ENCODE peak calls at places on chromosome 14, in six cellular contexts. X is anterior cingulate cortex, J is right cardiac atrium, Z is iPS-NIHi11, Y is epithelial cell of proximal tubule, C is NCI-H1417. U is an unnamed sample.
A peak's percentile ranks its signal among the peaks of the same experiment; 100 is the strongest.

GRCh38 chr14:105059035-105059916 is 6.0 kb downstream of the GPR132 start:
- DNase-seq in C (no peak), Z (peak; percentile 78), X (no peak), Y (no peak), J (peak; percentile 73), U (no peak)

GRCh38 chr14:56490379-56490778 is 89.2 kb upstream of the TMEM260 start:
- DNase-seq in X (no peak), C (peak; percentile 72), Z (no peak), Y (peak; percentile 6), J (no peak), U (peak; percentile 9)

GRCh38 chr14:64113279-64113678 is 180.9 kb downstream of the ESR2 start:
- DNase-seq in J (peak; percentile 40), Z (peak; percentile 41), C (no peak), Y (no peak), X (no peak), U (no peak)

GRCh38 chr14:101502761-101503392 is 58.4 kb upstream of the DIO3 start:
- DNase-seq in X (no peak), C (no peak), Y (no peak), Z (no peak), J (peak; percentile 33), U (no peak)

GRCh38 chr14:29724991-29725390 is 202.7 kb downstream of the PRKD1 start:
- DNase-seq in Y (peak; percentile 33), C (no peak), Z (peak; percentile 42), J (no peak), X (no peak), U (no peak)

GRCh38 chr14:93003945-93004698 is 81.2 kb downstream of the CHGA start:
- DNase-seq in Z (no peak), X (no peak), J (peak; percentile 46), C (no peak), Y (no peak), U (no peak)

GRCh38 chr14:60565211-60565610 is 56.3 kb downstream of the SIX6 start:
- DNase-seq in C (peak; percentile 74), X (no peak), Y (peak; percentile 81), Z (peak; percentile 13), J (no peak), U (peak; percentile 23)

GRCh38 chr14:31978423-31978822 is 98.7 kb upstream of the ARHGAP5 start:
- DNase-seq in J (no peak), C (no peak), X (no peak), Z (no peak), Y (no peak), U (no peak)

GRCh38 chr14:51398898-51399297 is 158.9 kb downstream of the TMX1 start:
- DNase-seq in J (no peak), Z (no peak), X (no peak), Y (peak; percentile 53), C (no peak), U (peak; percentile 88)

GRCh38 chr14:35438910-35439713 is 34.6 kb upstream of the NFKBIA start:
- DNase-seq in J (no peak), C (no peak), Z (peak; percentile 45), X (no peak), Y (no peak), U (no peak)

GRCh38 chr14:90061849-90062794 is at the start of gene KCNK13:
- DNase-seq in C (no peak), J (peak; percentile 60), Z (peak; percentile 72), X (no peak), Y (no peak), U (no peak)

GRCh38 chr14:73238262-73238852 is 1.1 kb downstream of the PAPLN start:
- DNase-seq in Z (no peak), C (no peak), Y (no peak), J (no peak), X (no peak), U (no peak)

GRCh38 chr14:57575482-57575881 is 81.8 kb upstream of the CCDC198 start:
- DNase-seq in X (no peak), Y (no peak), J (no peak), Z (no peak), C (peak; percentile 59), U (no peak)

GRCh38 chr14:76924363-76925151 is 98.3 kb downstream of the LRRC74A start:
- DNase-seq in C (peak; percentile 93), Z (peak; percentile 84), J (no peak), Y (no peak), X (peak; percentile 36), U (no peak)

GRCh38 chr14:103177376-103177775 is 54.1 kb downstream of the TNFAIP2 start:
- DNase-seq in C (no peak), J (no peak), X (no peak), Y (no peak), Z (no peak), U (no peak)

GRCh38 chr14:86790408-86791364 is 1202.3 kb downstream of the GALC start:
- DNase-seq in C (no peak), Z (no peak), X (no peak), J (no peak), Y (no peak), U (no peak)

GRCh38 chr14:64234877-64235651 is 59.1 kb downstream of the ESR2 start:
- DNase-seq in Z (no peak), X (no peak), J (peak; percentile 51), C (peak; percentile 69), Y (peak; percentile 20), U (no peak)

GRCh38 chr14:100677152-100677924 is 49.4 kb upstream of the DLK1 start:
- DNase-seq in X (no peak), Z (peak; percentile 62), C (no peak), J (peak; percentile 75), Y (no peak), U (no peak)

GRCh38 chr14:82759691-82760090 is 1226.0 kb upstream of the SEL1L start:
- DNase-seq in C (no peak), X (no peak), Y (no peak), Z (no peak), J (no peak), U (no peak)

GRCh38 chr14:44657153-44657552 is 150.1 kb upstream of the FSCB start:
- DNase-seq in Z (no peak), Y (no peak), X (no peak), J (no peak), C (no peak), U (no peak)

GRCh38 chr14:22463763-22464173 is 125.3 kb downstream of the DAD1 start:
- DNase-seq in Z (no peak), X (no peak), Y (no peak), J (no peak), C (no peak), U (no peak)

GRCh38 chr14:67665886-67666285 is 8.5 kb downstream of the VTI1B start:
- DNase-seq in X (no peak), Y (no peak), Z (no peak), J (no peak), C (no peak), U (no peak)

U was measured in HS-27A.